ENCODE peak calls at places on chromosomes 13 and 19, in five cellular contexts. Z is retina, O is C1 segment of cervical spinal cord, N is astrocyte, J is ELF-1. S is an unnamed sample.

GRCh38 chr13:91406619-91407018 is 8.2 kb downstream of the GPC5 start:
- DNase-seq in Z (no peak), O (no peak), N (peak), J (peak), S (no peak)

GRCh38 chr19:41904118-41904870 is 21.3 kb downstream of the ARHGEF1 start:
- DNase-seq in Z (no peak), O (no peak), N (no peak), J (no peak), S (peak)

GRCh38 chr13:79393564-79394249 is 12.3 kb downstream of the RBM26 start:
- DNase-seq in Z (no peak), O (no peak), N (no peak), J (peak), S (peak)

GRCh38 chr13:39767791-39768564 is 112.5 kb downstream of the COG6 start:
- DNase-seq in Z (peak), O (no peak), N (no peak), J (peak), S (no peak)

GRCh38 chr13:45479661-45480060 is 14.9 kb downstream of the COG3 start:
- DNase-seq in Z (no peak), O (no peak), N (no peak), J (no peak), S (no peak)

GRCh38 chr13:113224486-113224885 is 15.1 kb downstream of the CUL4A start:
- DNase-seq in Z (no peak), O (no peak), N (no peak), J (no peak), S (no peak)

GRCh38 chr13:42498521-42498920 is 75.4 kb upstream of the TNFSF11 start:
- DNase-seq in Z (no peak), O (no peak), N (no peak), J (no peak), S (no peak)

GRCh38 chr13:112486386-112487126 is 101.4 kb downstream of the TUBGCP3 start:
- DNase-seq in Z (no peak), O (no peak), N (no peak), J (no peak), S (no peak)

GRCh38 chr19:19558636-19559035 is 20.6 kb downstream of the CILP2 start:
- DNase-seq in Z (no peak), O (no peak), N (no peak), J (no peak), S (no peak)

GRCh38 chr13:48626077-48626449 is 27.7 kb upstream of the CYSLTR2 start:
- DNase-seq in Z (peak), O (no peak), N (peak), J (no peak), S (no peak)

GRCh38 chr13:40519637-40520036 is 146.8 kb downstream of the FOXO1 start:
- DNase-seq in Z (no peak), O (no peak), N (no peak), J (peak), S (no peak)

GRCh38 chr19:49155830-49156346 is 692 bp upstream of the HRC start:
- DNase-seq in Z (no peak), O (no peak), N (no peak), J (peak), S (no peak)

GRCh38 chr19:55546822-55547614 is 1.7 kb upstream of the SBK3 start:
- DNase-seq in Z (no peak), O (no peak), N (peak), J (no peak), S (no peak)

GRCh38 chr19:52007436-52007804 is 591 bp downstream of the ZNF615 start:
- DNase-seq in Z (no peak), O (no peak), N (no peak), J (peak), S (no peak)

GRCh38 chr19:55552620-55553019 is 7.3 kb upstream of the SBK3 start:
- DNase-seq in Z (no peak), O (no peak), N (peak), J (peak), S (no peak)

GRCh38 chr19:12721656-12722565 is 1.8 kb downstream of the TNPO2 start:
- DNase-seq in Z (peak), O (no peak), N (peak), J (peak), S (no peak)

GRCh38 chr19:51366999-51367564 is 894 bp upstream of the ETFB start:
- DNase-seq in Z (no peak), O (no peak), N (no peak), J (no peak), S (no peak)

GRCh38 chr19:41708481-41708880 is at the start of gene CEACAM5:
- DNase-seq in Z (no peak), O (no peak), N (no peak), J (no peak), S (no peak)

GRCh38 chr13:114174529-114174941 is 4.5 kb upstream of the CFAP97D2 start:
- DNase-seq in Z (no peak), O (no peak), N (no peak), J (no peak), S (no peak)

GRCh38 chr19:48588670-48589399 is 17.7 kb upstream of the SPACA4 start:
- DNase-seq in Z (peak), O (peak), N (peak), J (peak), S (no peak)

GRCh38 chr13:99303863-99304521 is 3.2 kb downstream of the GPR183 start:
- DNase-seq in Z (no peak), O (peak), N (no peak), J (no peak), S (no peak)

GRCh38 chr13:98068511-98068910 is 74.4 kb upstream of the FARP1 start:
- DNase-seq in Z (no peak), O (no peak), N (no peak), J (no peak), S (no peak)

GRCh38 chr19:38639679-38640078 is 7.8 kb upstream of the ACTN4 start:
- DNase-seq in Z (no peak), O (no peak), N (no peak), J (peak), S (no peak)

S was measured in LNCaP clone FGC.